ENCODE peak calls at places on chromosomes 3 and 15, in six cellular contexts. G is testis; A is effector memory CD4-positive, alpha-beta T cell; M is activated T-helper 1 cell treated with anti-CD3 and anti-CD28 coated beads, Interleukin-12 subunit alpha, Interleukin-12 subunit beta, Interleukin-2, Interleukin-4 antibody, amounts not matched to agents 30 ng/mL and 10 ng/mL and 1 ng/mL, durations not matched to agents 14 hours and 24 hours and 36 hours; D is OCI-LY7; W is AG08396. V is an unnamed sample.

GRCh38 chr15:46872591-46872990 is 844.7 kb upstream of the SEMA6D start:
- DNase-seq in G (no peak), A (no peak), M (no peak), D (no peak), W (no peak), V (no peak)

GRCh38 chr3:127836004-127836882 is 13.9 kb upstream of the MGLL start:
- DNase-seq in G (no peak), A (no peak), M (no peak), D (no peak), W (no peak), V (no peak)

GRCh38 chr3:149330609-149331008 is 2.8 kb downstream of the TM4SF18 start:
- DNase-seq in G (no peak), A (no peak), M (no peak), D (no peak), W (no peak), V (no peak)

GRCh38 chr3:52126500-52126899 is 27.7 kb downstream of the POC1A start:
- DNase-seq in G (no peak), A (no peak), M (no peak), D (no peak), W (no peak), V (no peak)

GRCh38 chr15:75508741-75509532 is 57.4 kb upstream of the SIN3A start:
- DNase-seq in G (no peak), A (no peak), M (peak; percentile 4), D (peak; percentile 48), W (peak; percentile 53), V (peak; percentile 23)

GRCh38 chr3:170999737-171000242 is 26.7 kb downstream of the SLC2A2 start:
- DNase-seq in G (no peak), A (no peak), M (no peak), D (no peak), W (peak; percentile 35), V (no peak)

GRCh38 chr15:98142584-98142983 is 182.1 kb downstream of the ARRDC4 start:
- DNase-seq in G (no peak), A (no peak), M (no peak), D (no peak), W (no peak), V (no peak)

GRCh38 chr3:81277853-81278252 is 483.6 kb downstream of the GBE1 start:
- DNase-seq in G (no peak), A (no peak), M (no peak), D (no peak), W (no peak), V (no peak)

GRCh38 chr3:177065285-177066028 is 131.8 kb downstream of the TBL1XR1 start:
- DNase-seq in G (no peak), A (no peak), M (no peak), D (no peak), W (no peak), V (no peak)

GRCh38 chr15:43277231-43277823 is 10.6 kb upstream of the TGM5 start:
- DNase-seq in G (no peak), A (no peak), M (no peak), D (no peak), W (no peak), V (no peak)